ENCODE peak calls at places on chromosomes 6 and 20, in six cellular contexts. E is IMR-90, A is AG04450, V is HCT116, Q is aorta, G is brain microvascular endothelial cell. F is an unnamed sample.

GRCh38 chr20:11686900-11687543 is 230.7 kb upstream of the BTBD3 start:
- DNase-seq in E (peak; percentile 1), A (no peak), V (no peak), Q (no peak), G (peak; percentile 0), F (peak; percentile 33)

GRCh38 chr6:88368071-88368787 is 202.1 kb upstream of the CNR1 start:
- DNase-seq in E (no peak), A (no peak), V (no peak), Q (no peak), G (peak; percentile 86), F (no peak)

GRCh38 chr6:18262812-18263560 is 1.3 kb downstream of the DEK start:
- DNase-seq in E (peak; percentile 9), A (no peak), V (no peak), Q (no peak), G (no peak), F (no peak)

GRCh38 chr6:158040804-158041347 is 59.2 kb downstream of the SYNJ2 start:
- DNase-seq in E (peak; percentile 90), A (no peak), V (no peak), Q (peak; percentile 60), G (peak; percentile 87), F (no peak)

GRCh38 chr6:48476257-48476656 is 365.3 kb upstream of the PTCHD4 start:
- DNase-seq in E (peak; percentile 30), A (no peak), V (no peak), Q (no peak), G (peak; percentile 14), F (no peak)

GRCh38 chr6:170031096-170031471 is 259.8 kb downstream of the DLL1 start:
- DNase-seq in E (no peak), A (no peak), V (no peak), Q (peak; percentile 24), G (no peak), F (no peak)

GRCh38 chr20:58714923-58715708 is 22.5 kb downstream of the NPEPL1 start:
- DNase-seq in E (no peak), A (no peak), V (no peak), Q (no peak), G (no peak), F (peak; percentile 9)

GRCh38 chr20:25500880-25501351 is 84.4 kb downstream of the NINL start:
- DNase-seq in E (no peak), A (no peak), V (no peak), Q (no peak), G (no peak), F (no peak)

GRCh38 chr6:101489456-101489855 is 95.9 kb downstream of the GRIK2 start:
- DNase-seq in E (no peak), A (no peak), V (no peak), Q (no peak), G (no peak), F (no peak)

GRCh38 chr6:156832166-156832743 is 55.1 kb downstream of the ARID1B start:
- DNase-seq in E (peak; percentile 72), A (no peak), V (peak; percentile 16), Q (no peak), G (peak; percentile 64), F (no peak)

GRCh38 chr6:75794351-75794846 is 45.4 kb downstream of the MYO6 start:
- DNase-seq in E (no peak), A (no peak), V (no peak), Q (no peak), G (no peak), F (no peak)

GRCh38 chr6:11744101-11744500 is 34.5 kb downstream of the ADTRP start:
- DNase-seq in E (no peak), A (no peak), V (no peak), Q (no peak), G (no peak), F (no peak)

GRCh38 chr6:111699123-111699522 is 93.4 kb upstream of the TRAF3IP2 start:
- DNase-seq in E (no peak), A (no peak), V (no peak), Q (no peak), G (no peak), F (no peak)

GRCh38 chr6:37352384-37352783 is 1.4 kb upstream of the RNF8 start:
- DNase-seq in E (no peak), A (no peak), V (no peak), Q (no peak), G (no peak), F (no peak)

GRCh38 chr6:89508755-89509563 is 76.0 kb downstream of the ANKRD6 start:
- DNase-seq in E (no peak), A (no peak), V (no peak), Q (no peak), G (no peak), F (no peak)

GRCh38 chr6:170516783-170517616 is 36.1 kb downstream of the PSMB1 start:
- DNase-seq in E (peak; percentile 78), A (peak; percentile 52), V (peak; percentile 48), Q (no peak), G (peak; percentile 71), F (peak; percentile 46)

GRCh38 chr6:131924881-131925474 is 26.2 kb downstream of the CCN2 start:
- DNase-seq in E (peak; percentile 66), A (peak; percentile 24), V (peak; percentile 49), Q (no peak), G (peak; percentile 36), F (no peak)

GRCh38 chr6:131083687-131084086 is 20.6 kb upstream of the EPB41L2 start:
- DNase-seq in E (peak; percentile 42), A (no peak), V (no peak), Q (no peak), G (no peak), F (no peak)

GRCh38 chr6:42210551-42210950 is 7.1 kb downstream of the MRPS10 start:
- DNase-seq in E (no peak), A (no peak), V (no peak), Q (no peak), G (no peak), F (no peak)

GRCh38 chr6:64777941-64778785 is 928.9 kb downstream of the EYS start:
- DNase-seq in E (peak; percentile 10), A (no peak), V (no peak), Q (no peak), G (no peak), F (no peak)

GRCh38 chr6:106069478-106069877 is 16.7 kb upstream of the PRDM1 start:
- DNase-seq in E (peak; percentile 92), A (peak; percentile 76), V (no peak), Q (no peak), G (peak; percentile 74), F (peak; percentile 14)

GRCh38 chr20:43570496-43570895 is 11.7 kb downstream of the SGK2 start:
- DNase-seq in E (no peak), A (no peak), V (no peak), Q (no peak), G (no peak), F (no peak)

GRCh38 chr20:15610700-15611277 is 962.5 kb downstream of the KIF16B start:
- DNase-seq in E (no peak), A (no peak), V (no peak), Q (no peak), G (no peak), F (no peak)

GRCh38 chr20:23637282-23638221 is at the start of gene CST3:
- DNase-seq in E (peak; percentile 81), A (peak; percentile 63), V (peak; percentile 68), Q (peak; percentile 96), G (peak; percentile 84), F (peak; percentile 88)
- H3K4me3 ChIP-seq in E (peak within 1 kb of the TSS; percentile 96), A (peak within 1 kb of the TSS; percentile 83), V (peak within 1 kb of the TSS; percentile 77), Q (peak within 1 kb of the TSS; percentile 70), G (peak within 1 kb of the TSS; percentile 76), F (peak within 1 kb of the TSS; percentile 48)

GRCh38 chr6:166969390-166970002 is 13.1 kb upstream of the RNASET2 start:
- DNase-seq in E (no peak), A (no peak), V (no peak), Q (no peak), G (no peak), F (no peak)
- H3K27ac ChIP-seq in E (no peak overlapping the region), A (no peak overlapping the region), V (no peak overlapping the region), Q (no peak overlapping the region), G (no peak overlapping the region), F (no peak overlapping the region)

GRCh38 chr6:138560130-138560850 is 61.0 kb upstream of the NHSL1 start:
- DNase-seq in E (no peak), A (no peak), V (no peak), Q (no peak), G (no peak), F (no peak)
- H3K4me3 ChIP-seq in E (no peak overlapping the region), A (no peak overlapping the region), V (no peak overlapping the region), Q (no peak overlapping the region), G (no peak overlapping the region), F (no peak overlapping the region)

GRCh38 chr6:27809067-27809938 is 102.9 kb downstream of the OR2B2 start:
- DNase-seq in E (no peak), A (no peak), V (no peak), Q (no peak), G (no peak), F (no peak)
- H3K27ac ChIP-seq in E (peak overlapping the region; percentile 82), A (no peak overlapping the region), V (peak overlapping the region; percentile 88), Q (no peak overlapping the region), G (peak overlapping the region; percentile 51), F (peak overlapping the region; percentile 96)